ENCODE peak calls at places on chromosomes 13 and 19, in four cellular contexts. One of them, this sample, is unnamed.

GRCh38 chr13:80239571-80240255 is 101.2 kb downstream of the SPRY2 start:
- DNase-seq in EL: peak; percentile 36
- DNase-seq in A172: no peak
- DNase-seq in tibial nerve: no peak
- DNase-seq in this sample: no peak

GRCh38 chr19:7294571-7295212 is 478 bp upstream of the INSR start:
- DNase-seq in EL: peak; percentile 36
- DNase-seq in A172: peak; percentile 22
- DNase-seq in tibial nerve: peak; percentile 62
- DNase-seq in this sample: peak; percentile 80

GRCh38 chr13:110535526-110535925 is 26.0 kb downstream of the RAB20 start:
- DNase-seq in EL: no peak
- DNase-seq in A172: no peak
- DNase-seq in tibial nerve: no peak
- DNase-seq in this sample: no peak

GRCh38 chr19:42154471-42155323 is 22.5 kb upstream of the POU2F2 start:
- DNase-seq in EL: no peak
- DNase-seq in A172: no peak
- DNase-seq in tibial nerve: no peak
- DNase-seq in this sample: no peak

GRCh38 chr19:3459322-3459881 is 20.9 kb downstream of the SMIM24 start:
- DNase-seq in EL: peak; percentile 66
- DNase-seq in A172: peak; percentile 93
- DNase-seq in tibial nerve: peak; percentile 87
- DNase-seq in this sample: peak; percentile 86

GRCh38 chr13:91360246-91360751 is 12.8 kb downstream of the MIR17HG start:
- DNase-seq in EL: no peak
- DNase-seq in A172: no peak
- DNase-seq in tibial nerve: no peak
- DNase-seq in this sample: no peak

GRCh38 chr13:81686877-81687276 is 1346.0 kb upstream of the SPRY2 start:
- DNase-seq in EL: no peak
- DNase-seq in A172: peak; percentile 16
- DNase-seq in tibial nerve: no peak
- DNase-seq in this sample: no peak

GRCh38 chr19:14164088-14164487 is 27.7 kb upstream of the ASF1B start:
- DNase-seq in EL: no peak
- DNase-seq in A172: no peak
- DNase-seq in tibial nerve: no peak
- DNase-seq in this sample: no peak

GRCh38 chr19:495440-496332 is 600 bp upstream of the MADCAM1 start:
- DNase-seq in EL: peak; percentile 36
- DNase-seq in A172: no peak
- DNase-seq in tibial nerve: no peak
- DNase-seq in this sample: no peak

GRCh38 chr13:50214514-50214913 is 199.3 kb downstream of the KCNRG start:
- DNase-seq in EL: no peak
- DNase-seq in A172: no peak
- DNase-seq in tibial nerve: no peak
- DNase-seq in this sample: no peak

This sample was measured in frontal cortex.